ENCODE peak calls at places on chromosomes 4 and X, in six cellular contexts. O is aorta, W is tibial artery, M is ascending aorta, K is BE2C, X is transverse colon. T is an unnamed sample.

GRCh38 chrX:49840679-49841078 is 11.6 kb downstream of the PAGE4 start:
- DNase-seq in O (no peak), W (no peak), M (no peak), K (peak; percentile 90), X (peak; percentile 27), T (peak; percentile 17)

GRCh38 chr4:1136028-1136427 is 22.7 kb upstream of the RNF212 start:
- DNase-seq in O (no peak), W (no peak), M (no peak), K (no peak), X (peak; percentile 50), T (no peak)

GRCh38 chrX:84248226-84248625 is 60.2 kb upstream of the RPS6KA6 start:
- DNase-seq in O (no peak), W (no peak), M (no peak), K (no peak), X (no peak), T (peak; percentile 44)

GRCh38 chr4:33592701-33593100 is 2651.6 kb downstream of the ARAP2 start:
- DNase-seq in O (no peak), W (no peak), M (no peak), K (no peak), X (no peak), T (no peak)

GRCh38 chr4:16122225-16122624 is 38.4 kb upstream of the PROM1 start:
- DNase-seq in O (no peak), W (no peak), M (no peak), K (no peak), X (no peak), T (no peak)

GRCh38 chr4:82630079-82630478 is 68.3 kb upstream of the TMEM150C start:
- DNase-seq in O (no peak), W (no peak), M (no peak), K (no peak), X (no peak), T (no peak)

GRCh38 chr4:9937078-9937477 is 84.2 kb downstream of the SLC2A9 start:
- DNase-seq in O (no peak), W (no peak), M (no peak), K (no peak), X (no peak), T (no peak)

GRCh38 chr4:63090641-63091040 is 1318.6 kb downstream of the TECRL start:
- DNase-seq in O (no peak), W (no peak), M (no peak), K (no peak), X (no peak), T (no peak)

GRCh38 chrX:103614999-103615398 is 7.2 kb downstream of the TCEAL3 start:
- DNase-seq in O (no peak), W (no peak), M (no peak), K (no peak), X (no peak), T (peak; percentile 55)

GRCh38 chrX:17617794-17618193 is 119.5 kb upstream of the SCML1 start:
- DNase-seq in O (no peak), W (no peak), M (no peak), K (peak; percentile 5), X (no peak), T (no peak)

GRCh38 chrX:69186651-69187050 is 21.4 kb upstream of the PJA1 start:
- DNase-seq in O (no peak), W (no peak), M (no peak), K (no peak), X (no peak), T (no peak)

GRCh38 chrX:135543924-135544323 is 23.5 kb downstream of the INTS6L start:
- DNase-seq in O (no peak), W (no peak), M (no peak), K (no peak), X (peak; percentile 30), T (no peak)

GRCh38 chr4:147360301-147360700 is 120.6 kb upstream of the EDNRA start:
- DNase-seq in O (no peak), W (no peak), M (no peak), K (no peak), X (no peak), T (no peak)

GRCh38 chrX:53445977-53446376 is 11.8 kb upstream of the HSD17B10 start:
- DNase-seq in O (no peak), W (no peak), M (no peak), K (peak; percentile 53), X (peak; percentile 43), T (no peak)

GRCh38 chr4:105122334-105122733 is 24.3 kb upstream of the TET2 start:
- DNase-seq in O (no peak), W (no peak), M (no peak), K (no peak), X (no peak), T (no peak)

GRCh38 chrX:102765794-102766193 is 45.3 kb downstream of the GPRASP3 start:
- DNase-seq in O (no peak), W (no peak), M (no peak), K (no peak), X (peak; percentile 24), T (peak; percentile 18)

GRCh38 chr4:1250527-1250812 is 1.5 kb upstream of the CTBP1 start:
- DNase-seq in O (peak; percentile 41), W (no peak), M (no peak), K (no peak), X (no peak), T (no peak)

GRCh38 chr4:17316566-17316965 is 195.3 kb downstream of the QDPR start:
- DNase-seq in O (no peak), W (no peak), M (no peak), K (no peak), X (no peak), T (no peak)

GRCh38 chr4:101938836-101939235 is 148.3 kb downstream of the BANK1 start:
- DNase-seq in O (no peak), W (no peak), M (no peak), K (no peak), X (no peak), T (no peak)

GRCh38 chr4:74874785-74875367 is 58.0 kb upstream of the PARM1 start:
- DNase-seq in O (no peak), W (peak; percentile 22), M (no peak), K (peak; percentile 37), X (no peak), T (peak; percentile 62)

DNA sequence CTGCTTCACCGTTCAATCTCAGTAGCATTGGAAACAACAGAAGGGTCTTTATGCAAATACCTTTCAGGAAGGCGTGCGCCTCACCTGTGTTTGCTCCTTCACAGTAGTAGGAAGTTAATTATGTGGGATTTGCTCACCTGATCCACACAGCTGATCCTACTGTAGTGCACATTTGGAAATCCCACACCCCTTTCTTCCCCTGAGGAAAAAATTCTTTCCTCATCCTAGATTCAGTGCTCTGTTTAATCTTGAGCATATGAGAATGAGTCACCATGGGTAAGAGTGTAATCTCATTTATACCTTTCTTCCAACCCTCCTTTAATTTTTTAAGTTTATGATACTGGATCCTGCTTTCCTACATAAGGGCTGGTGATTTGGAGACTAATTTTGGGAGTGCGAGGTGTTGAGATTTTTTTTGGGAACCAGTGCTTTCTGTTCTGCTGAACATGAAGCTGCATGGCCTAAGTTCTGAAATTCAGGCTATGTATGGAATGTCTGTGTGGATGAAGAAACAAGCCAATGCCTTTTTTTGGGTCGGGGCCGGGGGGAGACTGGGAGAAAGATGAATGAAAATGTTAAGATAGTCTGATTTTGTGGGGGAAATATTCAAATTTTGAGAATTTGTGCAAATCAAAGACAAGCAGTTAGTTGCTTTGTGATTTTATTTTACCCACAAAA is 19.0 kb downstream of the GAB1 start:
- DNase-seq in O (no peak), W (no peak), M (no peak), K (no peak), X (no peak), T (peak; percentile 82)
- H3K4me1 ChIP-seq in O (peaks cover 36% of the 10 kb centered on the region), W (peaks cover 100% of the 10 kb centered on the region), M (peaks cover 26% of the 10 kb centered on the region), K (no peaks in the 10 kb centered on the region), X (peaks cover 77% of the 10 kb centered on the region), T (peaks cover 76% of the 10 kb centered on the region)

GRCh38 chr4:87009095-87009648 is 74.4 kb downstream of the AFF1 start:
- DNase-seq in O (no peak), W (no peak), M (no peak), K (no peak), X (peak; percentile 44), T (no peak)

GRCh38 chr4:87010192-87010591 is 75.4 kb downstream of the AFF1 start:
- DNase-seq in O (no peak), W (no peak), M (no peak), K (no peak), X (no peak), T (no peak)

GRCh38 chr4:87012265-87012953 is 77.6 kb downstream of the AFF1 start:
- DNase-seq in O (no peak), W (no peak), M (no peak), K (no peak), X (no peak), T (no peak)

GRCh38 chr4:87014284-87014782 is 79.5 kb downstream of the AFF1 start:
- DNase-seq in O (no peak), W (no peak), M (no peak), K (no peak), X (no peak), T (no peak)

DNA sequence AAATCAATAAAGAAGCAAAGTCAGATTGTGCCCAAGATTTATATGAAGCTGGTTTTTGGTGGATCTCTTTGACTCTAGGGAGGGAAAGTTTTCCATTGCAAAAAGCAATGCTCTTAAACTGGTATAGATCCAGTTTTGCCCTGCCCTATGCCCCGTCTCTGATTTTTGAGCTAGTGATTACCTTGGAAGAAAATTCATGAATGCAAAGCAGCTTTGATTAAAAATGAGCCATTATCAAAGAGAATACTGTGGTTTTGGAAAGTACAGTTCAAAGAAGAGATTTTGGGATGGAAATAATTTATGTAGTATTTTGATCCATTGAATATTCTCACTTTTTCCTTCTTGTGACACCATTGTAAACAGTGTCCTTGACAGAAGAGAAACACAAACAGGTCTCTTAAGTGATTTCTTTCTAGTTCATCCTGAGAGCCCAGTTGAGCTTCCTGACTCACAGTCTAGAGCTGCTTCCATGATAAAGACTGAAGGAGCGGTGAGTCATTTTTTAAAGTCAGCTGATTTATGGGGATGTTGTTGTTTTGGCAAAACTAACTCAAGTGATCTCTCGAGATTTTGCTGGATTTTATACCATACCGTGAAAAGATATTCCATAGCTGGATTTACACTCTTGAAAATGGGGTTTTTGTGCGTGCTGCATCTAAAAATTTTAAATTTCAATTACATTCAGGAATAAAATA is 76.7 kb downstream of the AFF1 start:
- DNase-seq in O (no peak), W (no peak), M (no peak), K (no peak), X (no peak), T (peak; percentile 86)
- H3K4me1 ChIP-seq in O (no peaks in the 10 kb centered on the region), W (peaks cover 81% of the 10 kb centered on the region), M (peaks cover 8% of the 10 kb centered on the region), K (peaks cover 17% of the 10 kb centered on the region), X (peaks cover 76% of the 10 kb centered on the region), T (peaks cover 42% of the 10 kb centered on the region)

DNA sequence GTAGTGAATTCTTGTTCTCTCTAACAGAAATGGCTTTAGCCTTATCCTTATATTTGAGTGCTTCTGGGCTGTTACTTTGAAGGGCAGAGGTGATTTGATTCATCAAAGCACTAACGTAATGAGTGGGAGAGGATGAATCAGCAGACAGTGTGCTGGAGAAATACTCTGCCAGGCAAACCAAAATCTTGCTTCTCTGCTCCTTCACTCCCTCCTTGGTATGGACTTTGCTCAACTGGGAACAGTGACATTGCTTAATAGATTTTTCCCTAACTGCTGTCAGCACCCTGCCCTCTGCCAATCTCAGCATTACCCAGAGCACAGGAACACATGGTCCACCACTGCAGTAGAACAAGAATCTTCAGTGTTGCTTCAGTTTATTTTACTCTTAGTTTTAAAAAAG is 56.0 kb downstream of the PDLIM5 start:
- DNase-seq in O (peak; percentile 59), W (peak; percentile 82), M (no peak), K (no peak), X (peak; percentile 30), T (peak; percentile 79)
- H3K4me1 ChIP-seq in O (peaks cover 5% of the 10 kb centered on the region), W (peaks cover 90% of the 10 kb centered on the region), M (peaks cover 7% of the 10 kb centered on the region), K (peaks cover 3% of the 10 kb centered on the region), X (peaks cover 23% of the 10 kb centered on the region), T (peaks cover 11% of the 10 kb centered on the region)

DNA sequence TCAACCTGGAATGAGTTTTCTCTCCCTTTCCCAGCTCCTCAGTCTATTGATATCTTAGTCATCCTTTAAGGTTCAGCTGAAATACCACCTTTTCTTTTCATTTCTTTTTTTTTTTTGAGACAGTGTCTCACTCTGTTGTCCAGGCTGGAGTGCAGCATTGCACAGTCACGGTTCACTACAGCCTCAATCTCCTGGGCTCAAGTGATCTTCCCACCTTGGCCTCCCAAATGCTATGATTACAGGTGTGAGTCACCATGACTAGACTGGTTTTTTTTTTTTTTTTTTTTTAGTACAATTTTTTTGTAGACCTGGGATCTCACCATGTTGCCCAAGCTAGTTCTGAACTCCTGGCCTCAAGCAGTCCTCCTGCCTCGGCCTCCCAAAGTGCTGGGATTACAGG is 28.9 kb downstream of the AFF1 start:
- DNase-seq in O (no peak), W (no peak), M (no peak), K (no peak), X (no peak), T (no peak)
- H3K4me1 ChIP-seq in O (peaks cover 6% of the 10 kb centered on the region), W (peaks cover 40% of the 10 kb centered on the region), M (peaks cover 2% of the 10 kb centered on the region), K (peaks cover 11% of the 10 kb centered on the region), X (peaks cover 43% of the 10 kb centered on the region), T (peaks cover 5% of the 10 kb centered on the region)